ENCODE peak calls at places on chromosomes 7 and 10, in four cellular contexts. J, C, R and I are unnamed samples.

GRCh38 chr10:75209325-75210192 is 1.0 kb upstream of the VDAC2 start:
- DNase-seq in J (peak; percentile 83), C (peak; percentile 81), R (peak; percentile 79), I (peak; percentile 83)

GRCh38 chr7:149220534-149220933 is 18.9 kb upstream of the ZNF212 start:
- DNase-seq in J (no peak), C (no peak), R (no peak), I (no peak)

GRCh38 chr10:84191106-84191505 is 3.2 kb upstream of the CDHR1 start:
- DNase-seq in J (no peak), C (peak; percentile 6), R (no peak), I (no peak)

GRCh38 chr7:117808910-117809705 is 64.1 kb downstream of the CTTNBP2 start:
- DNase-seq in J (no peak), C (no peak), R (no peak), I (no peak)

GRCh38 chr10:28113202-28113601 is 114.3 kb upstream of the ODAD2 start:
- DNase-seq in J (no peak), C (no peak), R (no peak), I (no peak)

GRCh38 chr10:24952146-24952700 is at the start of gene PRTFDC1:
- DNase-seq in J (peak; percentile 55), C (peak; percentile 64), R (peak; percentile 48), I (peak; percentile 53)

GRCh38 chr7:73606801-73607691 is 17.3 kb downstream of the MLXIPL start:
- DNase-seq in J (peak; percentile 65), C (peak; percentile 48), R (peak; percentile 59), I (peak; percentile 35)

GRCh38 chr7:85554294-85554877 is 367.5 kb upstream of the SEMA3D start:
- DNase-seq in J (no peak), C (no peak), R (peak; percentile 79), I (no peak)

DNA sequence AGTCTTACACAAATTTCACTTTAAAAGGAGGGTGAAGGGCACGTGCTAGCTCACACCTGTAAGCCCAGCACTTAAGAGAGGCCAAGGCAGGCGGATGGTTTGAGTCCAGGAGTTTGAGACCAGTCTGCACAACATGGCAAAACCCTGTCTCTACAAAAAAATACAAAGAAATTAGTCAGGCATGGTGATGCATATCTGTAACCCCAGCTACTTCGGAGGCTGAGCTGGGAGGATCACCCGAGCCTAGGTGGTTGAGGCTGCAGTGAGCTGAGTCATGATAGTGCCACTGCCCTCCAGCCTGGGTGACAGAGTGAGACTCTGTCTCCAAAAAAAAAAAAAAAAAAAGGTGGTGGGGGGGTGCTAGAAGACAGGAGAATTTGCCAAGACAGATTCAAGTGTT is 237.3 kb upstream of the KLF14 start:
- DNase-seq in J (no peak), C (no peak), R (no peak), I (no peak)
- H3K27ac ChIP-seq in J (peak overlapping the region; percentile 2), C (no peak overlapping the region), R (no peak overlapping the region), I (peak overlapping the region; percentile 38)

GRCh38 chr7:77327932-77328628 is 88.1 kb downstream of the GSAP start:
- DNase-seq in J (no peak), C (no peak), R (no peak), I (no peak)

GRCh38 chr7:77330169-77330882 is 85.8 kb downstream of the GSAP start:
- DNase-seq in J (no peak), C (no peak), R (no peak), I (peak; percentile 27)

GRCh38 chr7:77329466-77330168 is 86.5 kb downstream of the GSAP start:
- DNase-seq in J (no peak), C (no peak), R (no peak), I (no peak)

GRCh38 chr7:77327067-77327931 is 88.8 kb downstream of the GSAP start:
- DNase-seq in J (peak; percentile 29), C (peak; percentile 23), R (no peak), I (no peak)

DNA sequence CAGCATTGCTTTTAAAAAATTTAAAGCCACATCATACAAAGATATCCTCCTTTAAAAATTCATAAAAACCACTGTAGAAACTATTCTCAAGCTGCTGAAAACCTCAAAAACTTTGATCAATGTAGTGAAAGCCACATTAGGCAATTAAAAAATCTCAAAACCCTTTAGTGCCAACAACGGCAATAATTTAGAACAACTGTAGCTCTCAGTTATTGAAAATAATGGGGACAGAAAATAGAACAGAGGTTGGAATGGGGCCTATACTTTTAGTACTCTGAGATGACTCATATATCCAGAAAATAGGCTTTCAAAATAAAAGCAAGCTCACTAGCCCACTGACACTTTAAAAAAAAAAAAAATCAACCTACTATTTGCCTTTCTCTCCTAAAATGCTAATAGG is 87.5 kb downstream of the GSAP start:
- DNase-seq in J (no peak), C (no peak), R (no peak), I (no peak)
- H3K4me1 ChIP-seq in J (peaks cover 51% of the 10 kb centered on the region), C (peaks cover 19% of the 10 kb centered on the region), R (peaks cover 17% of the 10 kb centered on the region), I (peaks cover 3% of the 10 kb centered on the region)

DNA sequence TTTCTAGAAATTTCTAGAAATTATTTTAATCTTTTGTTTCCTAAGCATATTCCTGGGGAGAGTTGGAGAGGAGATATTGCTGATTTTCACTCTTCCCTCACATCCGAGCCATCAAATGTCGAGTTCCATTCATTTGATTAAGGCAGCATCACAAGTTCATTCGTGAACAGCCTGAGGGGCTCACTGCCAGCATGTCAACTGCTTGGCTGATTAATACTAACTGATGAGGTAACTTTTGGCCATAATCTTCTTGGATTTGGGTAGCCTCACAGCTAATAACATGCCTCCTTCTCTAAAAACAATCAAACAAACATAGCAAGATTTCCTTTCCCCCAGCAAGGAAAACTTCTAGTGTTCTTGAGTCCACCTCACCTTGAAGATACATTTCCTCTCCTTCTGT is 87.1 kb upstream of the AFAP1L2 start:
- DNase-seq in J (no peak), C (no peak), R (no peak), I (peak; percentile 68)
- H3K27ac ChIP-seq in J (peak overlapping the region; percentile 17), C (no peak overlapping the region), R (no peak overlapping the region), I (peak overlapping the region; percentile 36)

GRCh38 chr7:92827464-92827863 is 8.9 kb downstream of the CDK6 start:
- DNase-seq in J (no peak), C (no peak), R (peak; percentile 27), I (no peak)

GRCh38 chr7:92824450-92824849 is 11.9 kb downstream of the CDK6 start:
- DNase-seq in J (no peak), C (no peak), R (no peak), I (no peak)

GRCh38 chr7:92824901-92825480 is 11.4 kb downstream of the CDK6 start:
- DNase-seq in J (no peak), C (no peak), R (no peak), I (no peak)

GRCh38 chr7:92823042-92823441 is 13.3 kb downstream of the CDK6 start:
- DNase-seq in J (no peak), C (no peak), R (no peak), I (no peak)

DNA sequence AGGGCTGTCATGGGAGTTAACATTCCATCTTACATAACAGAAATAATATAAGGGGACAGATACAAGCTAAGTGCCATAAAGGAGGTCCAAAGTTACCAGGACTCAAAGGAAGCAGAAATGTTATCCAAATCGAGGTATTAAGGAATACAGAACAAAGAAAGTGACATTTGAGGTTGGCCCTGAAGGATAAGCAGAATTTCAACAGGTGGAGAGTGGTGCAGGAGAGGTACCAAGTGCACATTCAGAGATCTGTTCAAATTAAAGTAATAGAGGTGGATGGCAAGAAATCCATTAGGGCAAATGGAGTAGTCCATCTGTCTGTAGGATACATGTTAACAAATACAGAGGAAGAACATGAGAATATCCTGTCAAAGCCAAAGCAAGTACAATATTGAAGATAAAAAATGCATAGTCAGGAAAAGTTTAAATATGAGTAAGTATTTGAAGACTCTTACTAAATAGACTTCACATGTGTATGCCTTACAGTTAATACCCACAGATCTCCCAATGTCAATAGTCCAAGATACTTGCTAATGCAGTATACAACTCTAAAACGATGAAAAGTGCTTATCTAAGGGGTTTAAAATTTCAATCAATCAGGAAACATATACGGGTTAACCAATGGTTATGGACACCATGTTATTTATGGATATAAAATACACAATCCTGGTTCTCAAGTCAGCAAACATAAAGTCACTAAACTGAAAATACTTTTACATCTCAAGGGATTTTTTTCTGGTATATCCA is 9.9 kb downstream of the CDK6 start:
- DNase-seq in J (no peak), C (no peak), R (no peak), I (no peak)
- H3K4me1 ChIP-seq in J (peaks cover 79% of the 10 kb centered on the region), C (peaks cover 36% of the 10 kb centered on the region), R (peaks cover 78% of the 10 kb centered on the region), I (no peaks in the 10 kb centered on the region)

GRCh38 chr7:130957140-130957513 is 223.1 kb upstream of the KLF14 start:
- DNase-seq in J (no peak), C (no peak), R (no peak), I (no peak)
- H3K27ac ChIP-seq in J (no peak overlapping the region), C (no peak overlapping the region), R (peak overlapping the region; percentile 9), I (peak overlapping the region; percentile 51)

DNA sequence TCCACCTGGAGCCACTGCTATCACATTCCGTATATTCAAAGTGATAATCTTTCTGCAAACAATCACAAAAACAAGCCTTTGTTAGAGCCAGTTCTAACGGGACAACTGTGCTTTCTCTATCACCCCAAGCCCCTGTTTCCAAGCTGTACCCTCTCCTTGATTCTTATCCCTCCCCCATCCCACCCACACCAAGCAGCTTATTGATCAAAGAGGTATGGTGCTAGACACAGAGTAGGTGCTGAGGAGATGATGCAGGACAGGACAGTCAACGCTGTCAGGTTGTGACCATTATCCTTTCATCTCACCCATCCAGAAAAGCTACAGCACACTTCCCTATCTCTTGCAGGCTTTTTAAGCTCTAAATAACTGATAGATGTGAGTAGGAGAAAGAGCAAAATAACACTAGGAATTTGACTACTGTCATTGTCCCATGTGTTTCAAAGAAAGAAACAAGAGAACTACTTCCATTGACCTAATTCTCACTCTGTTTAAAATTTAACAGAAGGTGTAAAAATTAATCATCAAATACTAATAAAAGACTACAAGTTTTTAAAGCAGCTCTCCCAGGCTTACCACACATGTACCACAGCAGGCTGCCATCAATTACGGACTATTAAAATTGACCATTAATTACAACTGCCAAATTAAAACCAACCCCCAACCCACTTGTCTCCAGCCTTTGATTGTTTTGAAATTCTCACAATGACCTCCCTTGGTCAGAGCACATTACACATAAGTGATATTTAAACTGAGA is 94.3 kb downstream of the ELAPOR2 start:
- DNase-seq in J (no peak), C (no peak), R (no peak), I (no peak)
- H3K4me1 ChIP-seq in J (no peaks in the 10 kb centered on the region), C (peaks cover 19% of the 10 kb centered on the region), R (no peaks in the 10 kb centered on the region), I (no peaks in the 10 kb centered on the region)

DNA sequence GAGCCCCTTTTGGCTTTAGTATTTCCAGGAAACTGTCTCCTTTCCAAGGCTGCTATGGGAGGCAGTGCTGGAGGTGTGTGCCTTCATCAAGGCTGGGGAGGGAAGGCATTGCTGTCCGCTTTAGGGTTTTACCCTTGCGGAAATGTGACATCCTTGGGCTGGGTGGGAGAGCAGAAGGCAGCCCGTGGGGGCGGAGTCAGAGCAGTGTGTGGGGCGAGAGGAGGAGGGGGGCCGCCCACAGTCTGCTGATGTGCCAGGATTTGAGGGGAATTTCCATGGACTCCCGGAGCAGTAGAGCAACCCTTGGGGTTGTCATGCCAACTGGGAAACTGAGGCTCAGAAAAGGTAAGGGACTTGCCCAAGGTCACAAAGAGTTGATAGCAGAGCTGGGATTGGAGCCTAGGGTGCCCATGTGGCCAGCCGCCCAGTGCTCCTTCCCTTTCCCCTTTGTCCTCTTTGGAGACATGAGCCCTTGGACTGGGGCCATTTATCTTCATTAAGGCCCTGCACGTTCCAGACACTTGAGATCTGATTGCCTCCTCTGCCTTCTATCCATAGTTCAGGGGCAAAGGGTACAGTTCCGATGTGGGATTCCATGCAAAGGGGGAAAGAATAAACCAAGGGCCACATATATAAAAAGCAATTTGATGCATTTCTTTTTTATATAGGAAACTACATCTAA is 22.2 kb downstream of the TSPAN15 start:
- DNase-seq in J (no peak), C (no peak), R (no peak), I (peak; percentile 74)
- H3K27ac ChIP-seq in J (peak overlapping the region; percentile 17), C (peak overlapping the region; percentile 91), R (peak overlapping the region; percentile 84), I (peak overlapping the region; percentile 92)